ENCODE peak calls at places on chromosomes 7 and 10, in seven cellular contexts. H is ovary, C is GM23338, S is fibroblast of mammary gland, G is MM.1S, A is fibroblast of villous mesenchyme, Z is Calu3. V is an unnamed sample.

GRCh38 chr10:91798736-91799579 is 732 bp downstream of the TNKS2 start:
- DNase-seq in H (no peak), Z (peak), G (peak), S (peak), C (peak), A (peak), V (peak)

GRCh38 chr10:14325325-14325955 is 5.3 kb downstream of the FRMD4A start:
- DNase-seq in G (no peak), C (peak), Z (peak), A (peak), S (peak), H (no peak), V (no peak)

GRCh38 chr10:100751211-100751933 is 6.0 kb downstream of the PAX2 start:
- DNase-seq in C (no peak), Z (no peak), G (no peak), H (no peak), S (no peak), A (no peak), V (no peak)

GRCh38 chr7:47254081-47255006 is 327.6 kb downstream of the TNS3 start:
- DNase-seq in A (peak), Z (peak), G (peak), S (peak), H (peak), C (peak), V (no peak)

GRCh38 chr7:102390697-102391484 is 5.3 kb upstream of the PRKRIP1 start:
- DNase-seq in A (peak), Z (peak), G (peak), S (peak), H (peak), C (peak), V (peak)

GRCh38 chr7:116616555-116617059 is 55.4 kb upstream of the MET start:
- DNase-seq in A (no peak), G (no peak), H (no peak), C (peak), S (peak), Z (no peak), V (no peak)

GRCh38 chr10:112605063-112605462 is 158.0 kb downstream of the VTI1A start:
- DNase-seq in C (no peak), G (no peak), A (no peak), H (no peak), Z (no peak), S (no peak), V (no peak)

GRCh38 chr10:44974628-44975431 is 3.8 kb downstream of the DEPP1 start:
- DNase-seq in C (peak), A (peak), Z (peak), H (peak), S (peak), G (peak), V (no peak)

GRCh38 chr10:32582946-32583345 is 137.0 kb downstream of the CCDC7 start:
- DNase-seq in A (peak), S (peak), H (no peak), G (peak), C (no peak), Z (no peak), V (no peak)

GRCh38 chr10:11775412-11775811 is 33.2 kb downstream of the ECHDC3 start:
- DNase-seq in S (no peak), A (no peak), G (no peak), C (no peak), Z (no peak), H (no peak), V (no peak)

GRCh38 chr7:128827971-128828711 is 2.1 kb upstream of the FLNC start:
- DNase-seq in C (no peak), H (no peak), G (no peak), A (peak), S (peak), Z (no peak), V (peak)

GRCh38 chr7:112254166-112254565 is 47.7 kb downstream of the ZNF277 start:
- DNase-seq in A (no peak), H (no peak), G (no peak), Z (no peak), S (no peak), C (no peak), V (no peak)

GRCh38 chr7:93717217-93717900 is 142.8 kb upstream of the CALCR start:
- DNase-seq in Z (no peak), C (no peak), G (no peak), S (peak), A (peak), H (no peak), V (peak)

GRCh38 chr10:84429926-84430520 is 101.6 kb downstream of the CCSER2 start:
- DNase-seq in G (peak), H (no peak), Z (peak), S (peak), A (peak), C (peak), V (no peak)

GRCh38 chr10:122494833-122495232 is 33.5 kb downstream of the HTRA1 start:
- DNase-seq in S (peak), G (no peak), C (no peak), Z (no peak), H (no peak), A (no peak), V (no peak)

GRCh38 chr7:69042138-69042537 is 556.1 kb upstream of the AUTS2 start:
- DNase-seq in S (no peak), A (no peak), G (no peak), Z (no peak), C (peak), H (no peak), V (no peak)

GRCh38 chr10:72094574-72094973 is 6.2 kb upstream of the SPOCK2 start:
- DNase-seq in C (no peak), A (no peak), H (no peak), Z (no peak), S (no peak), G (no peak), V (no peak)

GRCh38 chr7:116621649-116622048 is 50.3 kb upstream of the MET start:
- DNase-seq in G (no peak), S (peak), A (peak), H (no peak), C (no peak), Z (no peak), V (no peak)

GRCh38 chr10:77710759-77711682 is 73.4 kb upstream of the KCNMA1 start:
- DNase-seq in G (peak), S (peak), H (peak), C (peak), A (peak), Z (peak), V (no peak)

GRCh38 chr7:151211155-151211772 is 976 bp upstream of the H2BK1 start:
- DNase-seq in Z (no peak), A (no peak), H (no peak), C (no peak), S (no peak), G (no peak), V (no peak)
- TF ChIP-seq CTCF in Z (no peak), A (no peak), H (no peak), C (peak), S (no peak), G (no peak), V (no peak)

GRCh38 chr10:73772280-73773151 is 9.3 kb upstream of the CHCHD1 start:
- DNase-seq in H (peak), C (peak), G (peak), Z (peak), S (peak), A (peak), V (no peak)
- TF ChIP-seq CTCF in H (no peak), C (no peak), G (no peak), Z (no peak), S (no peak), A (no peak), V (peak)

GRCh38 chr10:113806503-113806902 is 47.4 kb downstream of the DCLRE1A start:
- DNase-seq in A (no peak), H (no peak), S (no peak), G (no peak), Z (no peak), C (no peak), V (no peak)
- TF ChIP-seq CTCF in A (no peak), H (no peak), S (no peak), G (no peak), Z (no peak), C (no peak), V (no peak)

DNA sequence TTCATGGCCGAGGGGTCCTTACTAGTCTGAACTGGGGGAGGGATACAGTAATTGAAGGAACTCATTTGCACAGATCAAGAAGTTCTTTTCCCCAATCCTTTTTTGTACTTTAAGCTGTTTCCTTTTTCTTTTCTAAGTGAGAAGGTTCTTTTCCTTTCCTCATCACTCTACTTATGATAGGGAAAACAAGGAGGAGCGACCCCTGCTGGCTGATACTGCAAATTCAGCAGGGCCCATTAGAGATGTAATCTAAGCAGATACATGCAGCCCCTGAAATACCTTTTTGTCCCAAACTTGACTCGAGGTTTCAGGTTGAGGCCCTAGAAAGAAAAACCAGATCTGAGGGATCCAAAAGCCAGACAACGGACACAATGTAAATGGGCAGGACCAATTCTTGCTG is 305.5 kb downstream of the DNAJB9 start:
- DNase-seq in C (peak), H (no peak), A (peak), Z (no peak), G (no peak), S (peak), V (peak)
- TF ChIP-seq CTCF in C (peak), H (no peak), A (peak), Z (peak), G (peak), S (no peak), V (peak)

GRCh38 chr7:130084037-130084875 is 13.9 kb downstream of the KLHDC10 start:
- DNase-seq in Z (no peak), S (peak), G (peak), H (no peak), A (no peak), C (peak), V (no peak)
- TF ChIP-seq CTCF in Z (no peak), S (peak), G (peak), H (no peak), A (peak), C (peak), V (peak)

GRCh38 chr7:132004528-132004927 is 448.1 kb upstream of the PODXL start:
- DNase-seq in A (peak), Z (no peak), C (peak), G (no peak), S (peak), H (no peak), V (peak)
- TF ChIP-seq CTCF in A (peak), Z (no peak), C (no peak), G (no peak), S (peak), H (no peak), V (peak)

GRCh38 chr7:55128693-55129394 is 110.0 kb downstream of the EGFR start:
- DNase-seq in A (peak), G (no peak), Z (no peak), C (no peak), S (peak), H (peak), V (no peak)

GRCh38 chr7:55127135-55127551 is 108.3 kb downstream of the EGFR start:
- DNase-seq in G (no peak), Z (no peak), A (no peak), C (no peak), H (no peak), S (peak), V (no peak)

GRCh38 chr7:55122263-55122662 is 103.4 kb downstream of the EGFR start:
- DNase-seq in Z (no peak), G (no peak), C (no peak), A (no peak), S (no peak), H (no peak), V (no peak)

GRCh38 chr7:55127622-55128081 is 108.8 kb downstream of the EGFR start:
- DNase-seq in S (peak), A (peak), G (no peak), H (no peak), C (no peak), Z (no peak), V (no peak)

GRCh38 chr7:55124989-55125875 is 106.4 kb downstream of the EGFR start:
- DNase-seq in A (peak), Z (no peak), S (peak), G (no peak), H (no peak), C (peak), V (no peak)
- TF ChIP-seq CTCF in A (no peak), Z (no peak), S (peak), G (no peak), H (no peak), C (peak), V (peak)

V was measured in astrocyte of the cerebellum.